ENCODE peak calls at places on chromosomes 6 and 20, in six cellular contexts. Q is thoracic aorta, S is stomach, T is tibial artery, V is sigmoid colon, D is mammary epithelial cell. A is an unnamed sample.

GRCh38 chr6:154167163-154167562 is 128.1 kb downstream of the OPRM1 start:
- DNase-seq in Q (no peak), S (no peak), T (peak; percentile 31), V (no peak), D (no peak), A (no peak)

GRCh38 chr6:380234-381218 is 11.0 kb upstream of the IRF4 start:
- DNase-seq in Q (no peak), S (no peak), T (no peak), V (no peak), D (no peak), A (no peak)

GRCh38 chr6:29926795-29927427 is 15.4 kb upstream of the HLA-A start:
- DNase-seq in Q (no peak), S (peak; percentile 84), T (peak; percentile 37), V (peak; percentile 81), D (peak; percentile 37), A (peak; percentile 82)

GRCh38 chr20:15265910-15266309 is 928.5 kb upstream of the FLRT3 start:
- DNase-seq in Q (no peak), S (no peak), T (no peak), V (no peak), D (no peak), A (no peak)

GRCh38 chr6:32622545-32623401 is 14.4 kb upstream of the HLA-DQA1 start:
- DNase-seq in Q (no peak), S (no peak), T (no peak), V (no peak), D (peak; percentile 83), A (no peak)

GRCh38 chr6:7640607-7641577 is 50.9 kb downstream of the SNRNP48 start:
- DNase-seq in Q (no peak), S (no peak), T (no peak), V (no peak), D (peak; percentile 94), A (no peak)

GRCh38 chr6:89562114-89562815 is 76.3 kb downstream of the LYRM2 start:
- DNase-seq in Q (no peak), S (no peak), T (no peak), V (no peak), D (no peak), A (no peak)

GRCh38 chr6:2891768-2892170 is 11.3 kb downstream of the SERPINB9 start:
- DNase-seq in Q (no peak), S (peak; percentile 46), T (no peak), V (no peak), D (no peak), A (no peak)

GRCh38 chr6:9360881-9361280 is 925.5 kb upstream of the SLC35B3 start:
- DNase-seq in Q (no peak), S (no peak), T (no peak), V (no peak), D (no peak), A (no peak)

GRCh38 chr20:49344975-49345374 is 67.1 kb upstream of the ZNFX1 start:
- DNase-seq in Q (peak; percentile 31), S (no peak), T (peak; percentile 78), V (peak; percentile 90), D (peak; percentile 84), A (no peak)

GRCh38 chr6:164889980-164890379 is 419.4 kb downstream of the C6orf118 start:
- DNase-seq in Q (no peak), S (no peak), T (no peak), V (no peak), D (no peak), A (no peak)

GRCh38 chr20:19757487-19757972 is 528 bp upstream of the RIN2 start:
- DNase-seq in Q (no peak), S (peak; percentile 84), T (peak; percentile 88), V (peak; percentile 94), D (peak; percentile 65), A (peak; percentile 28)

GRCh38 chr6:109296305-109296915 is 85.9 kb downstream of the CD164 start:
- DNase-seq in Q (no peak), S (peak; percentile 39), T (no peak), V (no peak), D (no peak), A (no peak)

GRCh38 chr6:106117579-106117978 is 31.4 kb downstream of the PRDM1 start:
- DNase-seq in Q (no peak), S (no peak), T (no peak), V (no peak), D (no peak), A (no peak)

GRCh38 chr6:45684476-45684875 is 306.7 kb upstream of the SUPT3H start:
- DNase-seq in Q (no peak), S (no peak), T (no peak), V (no peak), D (no peak), A (no peak)

GRCh38 chr6:76774750-76775396 is 688.4 kb downstream of the HTR1B start:
- DNase-seq in Q (no peak), S (peak; percentile 55), T (no peak), V (no peak), D (no peak), A (no peak)

GRCh38 chr20:53757472-53757913 is 163.9 kb upstream of the ZNF217 start:
- DNase-seq in Q (no peak), S (no peak), T (no peak), V (no peak), D (peak; percentile 62), A (no peak)

GRCh38 chr6:16683524-16684194 is 77.6 kb downstream of the ATXN1 start:
- DNase-seq in Q (no peak), S (no peak), T (peak; percentile 68), V (peak; percentile 76), D (peak; percentile 95), A (peak; percentile 68)

GRCh38 chr20:13344671-13345070 is 123.6 kb downstream of the ISM1 start:
- DNase-seq in Q (no peak), S (no peak), T (no peak), V (peak; percentile 79), D (no peak), A (no peak)
- H3K27ac ChIP-seq in Q (no peak overlapping the region), S (no peak overlapping the region), T (no peak overlapping the region), V (no peak overlapping the region), D (no peak overlapping the region), A (no peak overlapping the region)

DNA sequence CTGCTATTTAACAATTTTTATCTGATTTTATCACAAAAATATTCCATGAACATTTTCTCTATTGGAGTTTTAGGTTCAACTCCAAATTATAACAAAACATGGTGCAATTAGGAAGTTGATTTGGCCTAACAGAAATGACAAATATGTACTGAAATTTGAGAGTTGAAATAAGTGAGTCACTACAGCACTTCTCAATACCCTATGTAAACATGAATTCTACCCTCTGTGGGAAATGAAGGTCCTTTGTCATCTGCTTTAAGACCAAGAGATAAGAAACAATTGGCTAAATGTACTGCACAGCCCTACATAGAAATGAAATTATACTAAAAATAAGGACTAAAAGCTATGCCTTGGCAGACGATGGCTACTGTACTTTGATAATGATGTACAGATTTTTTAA is 86.2 kb upstream of the BEND6 start:
- DNase-seq in Q (no peak), S (no peak), T (no peak), V (no peak), D (peak; percentile 57), A (no peak)
- H3K4me3 ChIP-seq in Q (no peak overlapping the region), S (no peak overlapping the region), T (no peak overlapping the region), V (no peak overlapping the region), D (no peak overlapping the region), A (no peak overlapping the region)

DNA sequence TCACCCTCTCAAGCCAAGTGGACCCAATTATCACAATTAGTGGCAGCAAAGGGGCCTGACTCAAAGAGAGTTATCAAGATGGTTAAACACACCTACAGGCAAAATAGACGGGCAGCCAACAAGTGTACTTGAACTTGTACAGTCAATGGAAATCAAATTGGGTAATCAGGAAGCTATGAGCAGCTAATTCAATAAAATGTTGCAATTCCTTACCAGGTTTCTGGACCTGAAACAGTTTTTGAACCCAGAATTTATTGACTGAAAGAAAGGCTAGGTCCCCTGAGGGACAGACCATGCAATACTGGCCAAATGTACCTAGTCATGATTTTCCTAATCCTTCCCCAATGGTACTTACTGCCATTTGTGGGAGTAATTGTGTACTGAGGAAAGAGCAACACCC is 679.8 kb downstream of the EPM2A start:
- DNase-seq in Q (no peak), S (no peak), T (no peak), V (no peak), D (no peak), A (no peak)
- H3K4me1 ChIP-seq in Q (no peaks in the 10 kb centered on the region), S (no peaks in the 10 kb centered on the region), T (no peaks in the 10 kb centered on the region), V (no peaks in the 10 kb centered on the region), D (no peaks in the 10 kb centered on the region), A (no peaks in the 10 kb centered on the region)

GRCh38 chr6:127606131-127606562 is 29.2 kb downstream of the C6orf58 start:
- DNase-seq in Q (no peak), S (no peak), T (no peak), V (no peak), D (peak; percentile 31), A (no peak)

GRCh38 chr6:127608554-127609270 is 31.7 kb downstream of the C6orf58 start:
- DNase-seq in Q (no peak), S (no peak), T (no peak), V (no peak), D (no peak), A (no peak)
- H3K27ac ChIP-seq in Q (no peak overlapping the region), S (no peak overlapping the region), T (no peak overlapping the region), V (no peak overlapping the region), D (no peak overlapping the region), A (no peak overlapping the region)

GRCh38 chr6:160971151-160971550 is 20.4 kb upstream of the MAP3K4 start:
- DNase-seq in Q (no peak), S (no peak), T (no peak), V (no peak), D (no peak), A (no peak)
- H3K4me3 ChIP-seq in Q (no peak overlapping the region), S (no peak overlapping the region), T (no peak overlapping the region), V (no peak overlapping the region), D (no peak overlapping the region), A (no peak overlapping the region)

DNA sequence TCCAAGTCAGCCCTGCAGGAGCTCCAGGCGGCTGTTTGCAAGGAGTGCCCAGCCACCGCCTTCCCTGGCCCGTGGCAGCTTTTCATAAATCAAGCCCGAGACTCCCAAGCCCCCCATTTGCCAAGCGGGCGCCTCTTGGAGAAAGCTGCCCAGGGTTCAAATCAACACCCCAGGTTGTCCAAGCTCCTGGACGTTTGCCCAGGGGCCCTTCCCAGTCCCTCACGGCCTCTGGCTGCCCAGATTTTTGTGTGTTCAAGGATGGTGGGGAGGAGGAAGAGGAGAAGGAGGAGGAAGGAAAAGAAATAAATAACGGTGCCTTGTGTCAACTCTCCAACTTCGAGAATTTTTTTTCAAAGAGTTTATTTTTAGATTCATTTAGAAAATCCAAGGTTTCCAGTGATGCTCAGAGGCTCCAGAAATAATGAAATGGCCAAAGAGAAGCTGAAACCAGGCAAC is 20.6 kb upstream of the NFATC2 start:
- DNase-seq in Q (no peak), S (no peak), T (no peak), V (no peak), D (no peak), A (no peak)
- H3K4me1 ChIP-seq in Q (peaks cover 59% of the 10 kb centered on the region), S (peaks cover 39% of the 10 kb centered on the region), T (peaks cover 32% of the 10 kb centered on the region), V (peaks cover 57% of the 10 kb centered on the region), D (peaks cover 23% of the 10 kb centered on the region), A (peaks cover 6% of the 10 kb centered on the region)

A was measured in ascending aorta.